ENCODE peak calls at places on chromosome X, in ten cellular contexts. P is GM04504; H is T-cell; Q is foreskin fibroblast; D is stimulated activated effector memory CD8-positive, alpha-beta T cell treated with anti-CD3 and anti-CD28 coated beads, Interleukin-12 subunit alpha, Interleukin-12 subunit beta, amount 100 ng/mL, for 72 hours; G is left cardiac atrium; I is activated gamma-delta T cell treated with Interleukin-2 at 50 U/mL for 16 hours; O is substantia nigra; C is coronary artery; A is lower leg skin. K is an unnamed sample.

GRCh38 chrX:35406386-35406785 is 391.8 kb upstream of the MAGEB16 start:
- DNase-seq in O (no peak), I (no peak), C (no peak), D (no peak), P (no peak), A (no peak), G (no peak), Q (no peak), H (no peak), K (no peak)

GRCh38 chrX:97397371-97397770 is 513.7 kb downstream of the RPA4 start:
- DNase-seq in C (no peak), D (no peak), G (no peak), P (no peak), A (no peak), O (no peak), I (no peak), H (no peak), Q (peak), K (no peak)

GRCh38 chrX:17654116-17654515 is 83.2 kb upstream of the SCML1 start:
- DNase-seq in O (no peak), Q (no peak), H (peak), G (no peak), C (no peak), P (no peak), I (peak), A (no peak), D (no peak), K (no peak)

GRCh38 chrX:30714138-30714537 is 60.9 kb downstream of the GK start:
- DNase-seq in Q (no peak), P (no peak), H (no peak), G (no peak), O (no peak), D (no peak), I (no peak), A (no peak), C (no peak), K (no peak)

GRCh38 chrX:42992199-42992943 is 214.4 kb upstream of the PPP1R2C start:
- DNase-seq in Q (peak), G (no peak), A (no peak), D (no peak), C (no peak), P (peak), H (no peak), I (no peak), O (no peak), K (no peak)

GRCh38 chrX:107773206-107773605 is 2.4 kb downstream of the TSC22D3 start:
- DNase-seq in D (no peak), A (no peak), C (no peak), Q (no peak), G (no peak), I (no peak), P (no peak), H (no peak), O (peak), K (no peak)

GRCh38 chrX:11386001-11386523 is 92.8 kb downstream of the AMELX start:
- DNase-seq in I (no peak), H (no peak), O (no peak), D (no peak), Q (peak), C (no peak), A (no peak), G (no peak), P (peak), K (no peak)

GRCh38 chrX:19683817-19684216 is 168.5 kb upstream of the MAP3K15 start:
- DNase-seq in H (peak), I (peak), P (no peak), G (no peak), D (no peak), O (no peak), Q (no peak), C (no peak), A (no peak), K (no peak)

GRCh38 chrX:65667503-65668355 is at the start of gene MSN:
- DNase-seq in D (peak), O (no peak), Q (peak), I (peak), H (peak), C (peak), G (peak), A (peak), P (no peak), K (peak)

GRCh38 chrX:40945366-40945713 is 139.9 kb upstream of the USP9X start:
- DNase-seq in O (no peak), G (peak), I (no peak), H (no peak), P (no peak), D (no peak), Q (peak), C (no peak), A (peak), K (no peak)

GRCh38 chrX:19535481-19535880 is 20.2 kb upstream of the MAP3K15 start:
- DNase-seq in G (no peak), H (no peak), Q (peak), O (no peak), C (no peak), D (no peak), I (no peak), A (no peak), P (no peak), K (no peak)

GRCh38 chrX:39016551-39016950 is 215.3 kb downstream of the MID1IP1 start:
- DNase-seq in D (no peak), A (no peak), I (no peak), P (no peak), H (no peak), G (no peak), O (no peak), Q (no peak), C (no peak), K (no peak)

GRCh38 chrX:104681214-104681613 is 115.2 kb downstream of the IL1RAPL2 start:
- DNase-seq in A (no peak), C (no peak), I (no peak), P (no peak), D (no peak), H (no peak), G (no peak), O (no peak), Q (no peak), K (no peak)

GRCh38 chrX:22952011-22952410 is 47.7 kb upstream of the DDX53 start:
- DNase-seq in P (no peak), G (no peak), I (no peak), C (no peak), Q (peak), O (no peak), A (no peak), D (no peak), H (no peak), K (no peak)

GRCh38 chrX:150409486-150409885 is 46.4 kb downstream of the MAMLD1 start:
- DNase-seq in I (no peak), A (no peak), C (no peak), D (no peak), H (no peak), G (no peak), O (no peak), Q (no peak), P (no peak), K (no peak)

GRCh38 chrX:123990602-123991001 is 29.1 kb downstream of the STAG2 start:
- DNase-seq in A (no peak), D (no peak), P (no peak), G (no peak), O (no peak), I (no peak), C (no peak), H (no peak), Q (no peak), K (no peak)

GRCh38 chrX:113962338-113962737 is 621.5 kb upstream of the HTR2C start:
- DNase-seq in H (no peak), Q (no peak), G (no peak), A (no peak), O (no peak), C (no peak), D (no peak), P (no peak), I (no peak), K (no peak)

K was measured in GM12892.